ENCODE peak calls at places on chromosomes 16 and 17, in five cellular contexts. I, P, E, H and S are unnamed samples.
A peak's percentile ranks its signal among the peaks of the same experiment; 100 is the strongest.

GRCh38 chr17:73902416-73903181 is 258.4 kb upstream of the SDK2 start:
- DNase-seq in I (no peak), P (peak; percentile 39), E (no peak), H (no peak), S (no peak)

GRCh38 chr17:36578671-36579070 is 13.0 kb upstream of the DHRS11 start:
- DNase-seq in I (peak; percentile 50), P (no peak), E (no peak), H (no peak), S (peak; percentile 11)

GRCh38 chr16:73196670-73197069 is 148.7 kb upstream of the ZFHX3 start:
- DNase-seq in I (peak; percentile 75), P (peak; percentile 85), E (peak; percentile 83), H (peak; percentile 45), S (no peak)

GRCh38 chr17:78144146-78144719 is 2.0 kb upstream of the C17orf99 start:
- DNase-seq in I (peak; percentile 77), P (no peak), E (peak; percentile 41), H (no peak), S (peak; percentile 14)

GRCh38 chr17:8382880-8383142 is 182 bp downstream of the RPL26 start:
- DNase-seq in I (no peak), P (no peak), E (no peak), H (no peak), S (no peak)

GRCh38 chr17:58323420-58324408 is 4.9 kb downstream of the TSPOAP1 start:
- DNase-seq in I (no peak), P (no peak), E (no peak), H (no peak), S (no peak)

GRCh38 chr17:41383690-41384089 is 1.6 kb upstream of the KRT34 start:
- DNase-seq in I (no peak), P (no peak), E (no peak), H (no peak), S (no peak)

GRCh38 chr16:3983081-3983520 is 102.6 kb upstream of the CREBBP start:
- DNase-seq in I (peak; percentile 61), P (peak; percentile 94), E (peak; percentile 67), H (no peak), S (no peak)

GRCh38 chr17:2137342-2138098 is 82.6 kb downstream of the HIC1 start:
- DNase-seq in I (peak; percentile 90), P (peak; percentile 86), E (peak; percentile 69), H (no peak), S (peak; percentile 71)

GRCh38 chr16:74778646-74779045 is 4.0 kb upstream of the FA2H start:
- DNase-seq in I (no peak), P (no peak), E (no peak), H (no peak), S (no peak)

GRCh38 chr16:35405547-35405946 is 1946.1 kb downstream of the TP53TG3F start:
- DNase-seq in I (no peak), P (no peak), E (no peak), H (no peak), S (no peak)

GRCh38 chr17:65013613-65014391 is 42.7 kb downstream of the GNA13 start:
- DNase-seq in I (peak; percentile 95), P (no peak), E (no peak), H (no peak), S (peak; percentile 61)

GRCh38 chr17:39757176-39757662 is 19.5 kb downstream of the GRB7 start:
- DNase-seq in I (no peak), P (no peak), E (no peak), H (no peak), S (no peak)